ENCODE peak calls at places on chromosomes 2 and 18, in four cellular contexts. V is IMR-90, I is H9, Q is thyroid gland. C is an unnamed sample.

GRCh38 chr2:163405298-163405697 is 330.5 kb downstream of the FIGN start:
- DNase-seq in I (no peak), Q (no peak), V (no peak), C (no peak)

GRCh38 chr2:108917078-108917440 is 72.0 kb downstream of the EDAR start:
- DNase-seq in Q (peak; percentile 14), V (peak; percentile 20), I (peak; percentile 14), C (no peak)

GRCh38 chr2:158805936-158806335 is 10.8 kb downstream of the DAPL1 start:
- DNase-seq in I (no peak), Q (no peak), V (no peak), C (no peak)

GRCh38 chr2:147110317-147110716 is 734.5 kb upstream of the ACVR2A start:
- DNase-seq in V (no peak), Q (no peak), I (no peak), C (no peak)

GRCh38 chr18:76979906-76980305 is 152.7 kb downstream of the MBP start:
- DNase-seq in Q (no peak), V (no peak), I (no peak), C (no peak)

GRCh38 chr2:196902828-196903227 is 23.7 kb downstream of the PGAP1 start:
- DNase-seq in V (peak; percentile 49), I (no peak), Q (no peak), C (no peak)

GRCh38 chr2:177758591-177759371 is 313.8 kb downstream of the PDE11A start:
- DNase-seq in Q (no peak), V (peak; percentile 42), I (peak; percentile 56), C (no peak)

GRCh38 chr2:169716229-169716886 is 17.3 kb upstream of the KLHL23 start:
- DNase-seq in V (peak; percentile 83), I (no peak), Q (no peak), C (no peak)

GRCh38 chr18:59839931-59840685 is 59.7 kb upstream of the PMAIP1 start:
- DNase-seq in Q (no peak), I (no peak), V (no peak), C (no peak)

GRCh38 chr2:172826522-172826921 is 90.9 kb downstream of the RAPGEF4 start:
- DNase-seq in V (peak; percentile 49), I (no peak), Q (no peak), C (no peak)

GRCh38 chr2:19933351-19933981 is 31.7 kb upstream of the TTC32 start:
- DNase-seq in Q (no peak), I (no peak), V (peak; percentile 64), C (no peak)

GRCh38 chr2:26917135-26917836 is 53.2 kb upstream of the MAPRE3 start:
- DNase-seq in Q (no peak), V (no peak), I (no peak), C (no peak)

GRCh38 chr2:229221641-229222040 is 49.4 kb downstream of the PID1 start:
- DNase-seq in V (no peak), I (no peak), Q (no peak), C (no peak)

GRCh38 chr2:64295326-64296149 is 151.3 kb upstream of the PELI1 start:
- DNase-seq in V (no peak), I (no peak), Q (no peak), C (no peak)

GRCh38 chr2:52810460-52810859 is 957.1 kb upstream of the CHAC2 start:
- DNase-seq in I (peak; percentile 33), V (peak; percentile 49), Q (no peak), C (no peak)

GRCh38 chr2:197307236-197307932 is 3.2 kb downstream of the ANKRD44 start:
- DNase-seq in Q (no peak), I (no peak), V (no peak), C (no peak)

GRCh38 chr2:133045787-133046186 is 375.8 kb upstream of the LYPD1 start:
- DNase-seq in Q (no peak), I (no peak), V (peak; percentile 63), C (no peak)

GRCh38 chr18:58882039-58882438 is 17.4 kb downstream of the ZNF532 start:
- DNase-seq in Q (no peak), I (no peak), V (peak; percentile 46), C (no peak)

GRCh38 chr2:187547353-187547979 is 6.8 kb downstream of the TFPI start:
- DNase-seq in I (no peak), V (peak; percentile 97), Q (no peak), C (peak; percentile 75)

GRCh38 chr18:22101731-22102130 is 67.7 kb upstream of the GATA6 start:
- DNase-seq in V (no peak), Q (no peak), I (no peak), C (no peak)

GRCh38 chr2:199460101-199460671 is 2.4 kb upstream of the SATB2 start:
- DNase-seq in I (no peak), Q (no peak), V (peak; percentile 43), C (no peak)

GRCh38 chr2:146392191-146392590 is 1452.6 kb upstream of the ACVR2A start:
- DNase-seq in V (no peak), I (no peak), Q (no peak), C (no peak)

GRCh38 chr2:160417745-160418397 is 75.7 kb downstream of the RBMS1 start:
- DNase-seq in Q (no peak), V (peak; percentile 95), I (no peak), C (no peak)

GRCh38 chr2:23388292-23388691 is 3.3 kb downstream of the KLHL29 start:
- DNase-seq in V (no peak), I (no peak), Q (no peak), C (no peak)

GRCh38 chr2:99545066-99545465 is 55.2 kb upstream of the REV1 start:
- DNase-seq in Q (no peak), I (no peak), V (peak; percentile 57), C (no peak)

GRCh38 chr2:233081731-233082221 is 21.6 kb downstream of the INPP5D start:
- DNase-seq in I (no peak), V (no peak), Q (no peak), C (no peak)

GRCh38 chr2:26811261-26811660 is 25.4 kb downstream of the CENPA start:
- DNase-seq in Q (no peak), I (no peak), V (no peak), C (no peak)

GRCh38 chr2:112493048-112493447 is 11.1 kb downstream of the TTL start:
- DNase-seq in V (peak; percentile 9), Q (no peak), I (no peak), C (no peak)

GRCh38 chr2:20052229-20052871 is 922 bp upstream of the LAPTM4A start:
- DNase-seq in V (peak; percentile 41), I (no peak), Q (no peak), C (no peak)

GRCh38 chr2:96769816-96770215 is 9.1 kb downstream of the CNNM4 start:
- DNase-seq in Q (peak; percentile 96), V (no peak), I (no peak), C (peak; percentile 74)

GRCh38 chr2:10286216-10287037 is 16.3 kb upstream of the HPCAL1 start:
- DNase-seq in V (no peak), Q (peak; percentile 96), I (no peak), C (no peak)

GRCh38 chr18:5543036-5543671 is 643 bp downstream of the EPB41L3 start:
- DNase-seq in I (peak; percentile 55), Q (no peak), V (no peak), C (no peak)

GRCh38 chr2:174051039-174051438 is 85.9 kb upstream of the SP3 start:
- DNase-seq in Q (no peak), V (no peak), I (no peak), C (no peak)

GRCh38 chr2:230796280-230796862 is 68.4 kb upstream of the ITM2C start:
- DNase-seq in V (peak; percentile 69), Q (no peak), I (no peak), C (no peak)

DNA sequence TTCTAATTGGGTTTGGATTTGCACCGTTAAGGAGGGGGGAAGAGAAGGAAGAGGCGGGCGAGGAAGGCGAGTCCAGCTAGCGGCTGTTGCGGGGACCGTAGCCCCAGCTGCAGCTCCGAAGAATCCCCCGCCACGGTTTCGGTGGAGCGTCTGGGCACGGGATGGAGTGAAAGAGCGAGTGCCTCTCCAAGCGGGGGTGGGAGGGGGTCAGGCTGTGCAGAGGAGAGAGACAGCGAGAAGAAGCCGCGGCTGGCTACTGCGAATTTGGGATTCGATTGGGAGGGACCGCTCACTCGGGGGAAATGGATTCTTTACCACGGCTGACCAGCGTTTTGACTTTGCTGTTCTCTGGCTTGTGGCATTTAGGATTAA is 248 bp downstream of the CNTNAP5 start:
- DNase-seq in I (no peak), Q (no peak), V (no peak), C (no peak)
- H3K27me3 ChIP-seq in I (peaks cover 13% of the 10 kb centered on the region), Q (peaks cover 3% of the 10 kb centered on the region), V (no peaks in the 10 kb centered on the region), C (peaks cover 32% of the 10 kb centered on the region)

GRCh38 chr2:218569661-218570500 is 1.2 kb downstream of the CNOT9 start:
- DNase-seq in V (peak; percentile 67), I (no peak), Q (no peak), C (no peak)

GRCh38 chr2:218568190-218569037 is at the start of the genes CNOT9 and USP37:
- DNase-seq in Q (peak; percentile 100), V (peak; percentile 97), I (peak; percentile 99), C (peak; percentile 99)

GRCh38 chr2:218569038-218569431 is 396 bp downstream of the CNOT9 start:
- DNase-seq in Q (peak; percentile 37), V (peak; percentile 83), I (no peak), C (peak; percentile 27)

GRCh38 chr2:218567797-218568189 is 358 bp downstream of the USP37 start:
- DNase-seq in I (no peak), V (no peak), Q (peak; percentile 70), C (no peak)

GRCh38 chr2:218570850-218571249 is 2.2 kb downstream of the CNOT9 start:
- DNase-seq in V (peak; percentile 66), Q (no peak), I (no peak), C (no peak)
- H3K27ac ChIP-seq in V (no peak overlapping the region), Q (no peak overlapping the region), I (no peak overlapping the region), C (no peak overlapping the region)

DNA sequence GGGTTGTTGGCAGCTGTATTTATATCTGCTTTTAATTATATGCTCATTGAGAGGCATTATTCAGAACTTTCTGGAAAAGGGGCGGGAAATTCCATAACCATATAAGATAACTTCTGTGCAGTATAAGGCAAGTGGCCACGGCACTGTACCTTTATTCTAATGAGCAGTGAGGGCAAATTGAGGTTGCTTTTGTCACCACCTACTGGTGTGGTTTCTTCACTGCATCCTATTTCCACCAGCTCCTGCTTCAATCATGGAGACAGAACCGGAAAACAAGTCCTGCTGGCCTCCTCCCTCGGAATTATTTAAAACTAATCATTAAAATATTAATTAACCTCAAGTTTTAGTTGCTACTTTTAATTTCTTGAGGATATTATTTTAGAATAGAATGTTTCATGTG is 759.4 kb downstream of the CBLN2 start:
- DNase-seq in V (no peak), I (no peak), Q (no peak), C (no peak)
- TF ChIP-seq CTCF in V (peak; percentile 0), I (peak; percentile 70), Q (no peak), C (no peak)

DNA sequence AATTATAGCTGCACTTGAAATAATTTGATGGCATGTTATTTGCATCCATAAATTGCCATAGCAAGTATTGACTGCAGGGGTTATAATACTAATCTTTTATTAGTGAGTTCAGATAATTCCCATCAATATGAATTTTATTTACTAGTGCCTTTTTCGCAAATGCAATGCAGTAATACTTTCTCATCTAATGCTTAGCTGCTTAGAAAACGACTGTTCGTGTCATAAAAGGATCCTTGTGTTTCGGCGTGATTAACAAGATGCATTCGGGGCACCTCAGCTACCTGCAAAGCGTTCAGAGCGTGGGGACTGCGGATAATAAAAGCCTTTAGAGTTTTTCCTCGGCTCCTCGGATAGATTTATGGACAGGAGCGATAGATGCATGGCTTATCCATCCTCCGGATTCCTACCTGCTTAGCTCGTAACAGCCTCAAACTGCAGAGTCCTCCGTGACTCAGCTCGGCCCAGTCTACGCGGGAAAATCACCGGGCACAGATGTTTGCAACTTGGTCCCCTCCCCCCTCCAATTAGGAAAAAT is 2.6 kb upstream of the GBX2 start:
- DNase-seq in V (no peak), Q (no peak), I (no peak), C (no peak)
- H3K27me3 ChIP-seq in V (peaks cover 93% of the 10 kb centered on the region), Q (peaks cover 70% of the 10 kb centered on the region), I (peaks cover 90% of the 10 kb centered on the region), C (peaks cover 18% of the 10 kb centered on the region)